ENCODE peak calls at places on chromosomes 4 and X, in nine cellular contexts. S is CD4-positive, alpha-beta memory T cell; A is HTR-8/SVneo; H is NCI-H510A; O is activated CD8-positive, alpha-beta T cell treated with anti-CD3 and anti-CD28 coated beads, Interleukin-2, amount 10 ng/mL, durations not matched to agents 7 days and 5 days; F is stimulated activated CD4-positive, alpha-beta T cell treated with anti-CD3 and anti-CD28 coated beads, Interleukin-15, amount 100 ng/mL, for 1 hour; D is T follicular helper cell; E is BE2C; G is Caki2. N is an unnamed sample.

GRCh38 chrX:104922206-104922621 is 298.3 kb downstream of the TEX13A start:
- DNase-seq in G (peak), S (peak), E (peak), F (no peak), H (peak), O (peak), A (no peak), D (peak), N (peak)

GRCh38 chrX:64850371-64851082 is 125.7 kb downstream of the ZC4H2 start:
- DNase-seq in F (no peak), D (no peak), S (peak), G (no peak), H (no peak), E (no peak), O (peak), A (no peak), N (no peak)

GRCh38 chrX:120813982-120814381 is 61.7 kb downstream of the CT47B1 start:
- DNase-seq in A (no peak), S (no peak), O (no peak), E (no peak), F (no peak), D (no peak), H (no peak), G (no peak), N (no peak)

GRCh38 chr4:122052714-122053113 is 99.4 kb upstream of the BLTP1 start:
- DNase-seq in A (no peak), H (no peak), E (no peak), O (no peak), F (no peak), G (no peak), D (no peak), S (no peak), N (no peak)

GRCh38 chrX:102154218-102154860 is 1.4 kb downstream of the BEX5 start:
- DNase-seq in A (no peak), G (no peak), S (peak), E (no peak), D (no peak), F (no peak), H (no peak), O (peak), N (no peak)

GRCh38 chrX:67290489-67291220 is 253.2 kb upstream of the AR start:
- DNase-seq in E (no peak), O (no peak), D (no peak), A (no peak), F (no peak), S (no peak), G (no peak), H (no peak), N (no peak)

GRCh38 chr4:48360285-48360965 is 19.1 kb downstream of the SLAIN2 start:
- DNase-seq in A (peak), G (no peak), S (no peak), O (no peak), H (no peak), D (no peak), E (no peak), F (no peak), N (no peak)

GRCh38 chrX:39955621-39956020 is 142.1 kb downstream of the BCOR start:
- DNase-seq in A (peak), F (no peak), H (no peak), D (no peak), S (no peak), G (no peak), E (no peak), O (no peak), N (no peak)

GRCh38 chr4:182197611-182198010 is 45.6 kb upstream of the TENM3 start:
- DNase-seq in G (no peak), H (no peak), F (no peak), O (no peak), A (no peak), E (no peak), D (no peak), S (no peak), N (no peak)

GRCh38 chrX:82676386-82676785 is 831.7 kb upstream of the POU3F4 start:
- DNase-seq in F (no peak), A (no peak), S (no peak), O (no peak), D (no peak), E (no peak), H (no peak), G (no peak), N (no peak)

GRCh38 chr4:26197018-26197779 is 123.6 kb upstream of the RBPJ start:
- DNase-seq in H (no peak), E (no peak), D (peak), A (peak), S (peak), F (peak), G (peak), O (peak), N (no peak)

GRCh38 chrX:119410027-119410819 is 11.1 kb downstream of the SLC25A43 start:
- DNase-seq in F (no peak), D (no peak), G (peak), A (peak), S (no peak), O (no peak), E (no peak), H (peak), N (no peak)

GRCh38 chr4:86549163-86549788 is 44.8 kb upstream of the PTPN13 start:
- DNase-seq in O (no peak), D (no peak), G (no peak), A (no peak), F (no peak), H (no peak), S (no peak), E (no peak), N (no peak)

GRCh38 chrX:71542411-71542810 is 9.5 kb downstream of the OGT start:
- DNase-seq in E (no peak), O (no peak), A (no peak), S (no peak), H (no peak), D (no peak), G (no peak), F (no peak), N (no peak)

GRCh38 chr4:111204807-111205206 is 581.9 kb upstream of the PITX2 start:
- DNase-seq in H (no peak), O (no peak), E (peak), S (no peak), A (no peak), F (no peak), D (no peak), G (no peak), N (no peak)

GRCh38 chr4:89562715-89563114 is 255.1 kb upstream of the GPRIN3 start:
- DNase-seq in F (no peak), O (no peak), D (no peak), G (no peak), A (no peak), S (no peak), E (no peak), H (no peak), N (no peak)

GRCh38 chr4:164467493-164467892 is 286.4 kb upstream of the SMIM31 start:
- DNase-seq in G (peak), O (no peak), E (no peak), D (no peak), A (no peak), S (no peak), F (no peak), H (no peak), N (no peak)

GRCh38 chr4:183987529-183987946 is 82.4 kb downstream of the STOX2 start:
- DNase-seq in O (no peak), F (no peak), E (peak), S (no peak), G (no peak), A (peak), H (peak), D (no peak), N (peak)

GRCh38 chr4:124334119-124334518 is 378.4 kb downstream of the ANKRD50 start:
- DNase-seq in S (no peak), D (no peak), F (no peak), O (no peak), A (peak), H (peak), E (peak), G (peak), N (no peak)

GRCh38 chr4:37568494-37568893 is 117.7 kb downstream of the RELL1 start:
- DNase-seq in F (no peak), D (no peak), H (no peak), O (no peak), A (no peak), E (no peak), G (no peak), S (no peak), N (no peak)

GRCh38 chr4:20698382-20698781 is 1.9 kb upstream of the PACRGL start:
- DNase-seq in O (no peak), H (no peak), S (no peak), A (no peak), F (no peak), G (no peak), D (no peak), E (no peak), N (no peak)

GRCh38 chr4:99536148-99536728 is 25.4 kb downstream of the C4orf17 start:
- DNase-seq in O (no peak), S (no peak), G (no peak), D (no peak), E (peak), H (no peak), F (no peak), A (no peak), N (no peak)

GRCh38 chrX:27445438-27445837 is 17.7 kb downstream of the PPP4R3C start:
- DNase-seq in D (no peak), F (no peak), G (peak), S (no peak), E (no peak), O (no peak), A (no peak), H (no peak), N (no peak)

GRCh38 chrX:40883021-40883619 is 147.8 kb upstream of the MED14 start:
- DNase-seq in A (no peak), H (no peak), O (no peak), D (no peak), S (no peak), F (no peak), G (no peak), E (no peak), N (no peak)

GRCh38 chrX:16524327-16524726 is 125.6 kb upstream of the S100G start:
- DNase-seq in A (no peak), S (no peak), F (no peak), D (no peak), G (no peak), E (no peak), H (no peak), O (no peak), N (no peak)

GRCh38 chr4:47879458-47879857 is 34.9 kb downstream of the NFXL1 start:
- DNase-seq in H (no peak), O (no peak), E (no peak), A (no peak), F (no peak), S (no peak), G (no peak), D (no peak), N (no peak)

GRCh38 chr4:176435891-176436499 is 116.2 kb downstream of the SPCS3 start:
- DNase-seq in D (no peak), A (no peak), S (no peak), O (no peak), H (no peak), E (no peak), F (no peak), G (no peak), N (no peak)

GRCh38 chrX:110123331-110123782 is 120.4 kb downstream of the TMEM164 start:
- DNase-seq in F (no peak), A (no peak), S (no peak), E (no peak), G (no peak), O (no peak), H (no peak), D (no peak), N (no peak)

GRCh38 chr4:172356002-172356401 is 542.8 kb downstream of the GALNTL6 start:
- DNase-seq in F (no peak), S (no peak), E (no peak), A (no peak), G (peak), D (no peak), H (no peak), O (no peak), N (no peak)

GRCh38 chr4:181528570-181529184 is 714.5 kb upstream of the TENM3 start:
- DNase-seq in A (peak), S (no peak), O (peak), H (peak), E (peak), F (no peak), D (no peak), G (peak), N (no peak)

GRCh38 chr4:128946929-128947328 is 137.4 kb downstream of the JADE1 start:
- DNase-seq in A (no peak), G (no peak), F (no peak), O (no peak), H (no peak), S (no peak), E (no peak), D (no peak), N (no peak)

GRCh38 chr4:41709844-41710481 is 38.6 kb downstream of the PHOX2B start:
- DNase-seq in D (no peak), S (no peak), E (peak), G (peak), A (peak), O (no peak), H (peak), F (no peak), N (no peak)

N was measured in thoracic aorta.